ENCODE peak calls at places on chromosomes 3 and 15, in nine cellular contexts. N is GM12865, A is ovary, D is progenitor cell of endocrine pancreas, Z is fibroblast of the aortic adventitia, K is left lung, W is MCF 10A, P is lower lobe of right lung, X is Panc1. I is an unnamed sample.

GRCh38 chr3:120487079-120487693 is 36.4 kb upstream of the FSTL1 start:
- DNase-seq in W (no peak), A (no peak), D (no peak), N (no peak), X (no peak), Z (peak; percentile 95), K (no peak), P (no peak), I (no peak)

GRCh38 chr3:119294402-119294888 is 262 bp downstream of the ARHGAP31 start:
- DNase-seq in Z (no peak), W (peak; percentile 51), K (peak; percentile 82), X (no peak), D (no peak), N (peak; percentile 86), A (peak; percentile 64), P (peak; percentile 86), I (peak; percentile 79)

GRCh38 chr3:53571264-53571663 is 76.9 kb downstream of the CACNA1D start:
- DNase-seq in N (no peak), X (no peak), Z (no peak), A (no peak), W (peak; percentile 49), K (peak; percentile 69), D (no peak), P (no peak), I (no peak)

GRCh38 chr3:43465109-43465508 is 156.7 kb downstream of the ANO10 start:
- DNase-seq in P (no peak), K (no peak), Z (no peak), D (no peak), W (no peak), X (peak; percentile 15), A (no peak), N (no peak), I (no peak)

GRCh38 chr3:194314669-194315068 is 36.5 kb downstream of the CPN2 start:
- DNase-seq in W (no peak), X (no peak), P (no peak), K (no peak), N (no peak), A (peak; percentile 54), Z (no peak), D (no peak), I (no peak)

GRCh38 chr15:78929536-78930264 is 15.1 kb downstream of the CTSH start:
- DNase-seq in D (no peak), W (no peak), K (no peak), A (peak; percentile 31), N (no peak), X (no peak), P (no peak), Z (no peak), I (no peak)

GRCh38 chr15:28093761-28094535 is 5.2 kb downstream of the OCA2 start:
- DNase-seq in P (no peak), D (no peak), X (no peak), A (no peak), W (no peak), N (no peak), Z (no peak), K (no peak), I (no peak)

GRCh38 chr3:185152433-185153169 is at the start of gene C3orf70:
- DNase-seq in D (peak; percentile 35), P (peak; percentile 61), Z (peak; percentile 25), W (peak; percentile 12), K (no peak), X (no peak), N (peak; percentile 43), A (peak; percentile 86), I (no peak)

GRCh38 chr3:149605902-149606301 is 51.9 kb downstream of the WWTR1 start:
- DNase-seq in K (no peak), P (no peak), A (no peak), X (no peak), Z (peak; percentile 63), N (no peak), D (no peak), W (no peak), I (no peak)

GRCh38 chr15:98863983-98864382 is 143.6 kb downstream of the PGPEP1L start:
- DNase-seq in A (no peak), X (no peak), Z (no peak), W (no peak), P (no peak), D (no peak), K (no peak), N (no peak), I (no peak)

GRCh38 chr3:51819709-51820406 is 40.8 kb upstream of the IQCF6 start:
- DNase-seq in P (no peak), W (peak; percentile 9), Z (no peak), K (no peak), D (peak; percentile 18), A (no peak), X (no peak), N (peak; percentile 35), I (no peak)
- TF ChIP-seq CTCF in P (no peak), W (peak; percentile 6), Z (no peak), K (no peak), D (peak; percentile 53), A (no peak), X (peak; percentile 57), N (peak; percentile 51), I (peak; percentile 37)

GRCh38 chr3:50238549-50239026 is 2.6 kb downstream of the GNAI2 start:
- DNase-seq in N (no peak), A (peak; percentile 67), W (peak; percentile 85), Z (peak; percentile 44), P (peak; percentile 92), K (peak; percentile 88), X (no peak), D (no peak), I (peak; percentile 69)
- TF ChIP-seq CTCF in N (no peak), A (no peak), W (no peak), Z (peak; percentile 16), P (no peak), K (no peak), X (no peak), D (no peak), I (no peak)

GRCh38 chr3:5095879-5096278 is 26.2 kb upstream of the ARL8B start:
- DNase-seq in K (peak; percentile 38), N (no peak), A (peak; percentile 81), X (no peak), D (peak; percentile 49), P (no peak), Z (peak; percentile 2), W (no peak), I (no peak)
- TF ChIP-seq CTCF in K (no peak), N (no peak), A (no peak), X (no peak), D (peak; percentile 52), P (no peak), Z (no peak), W (no peak), I (no peak)

GRCh38 chr15:24039683-24040082 is 352.6 kb upstream of the NDN start:
- DNase-seq in A (no peak), X (no peak), P (no peak), N (no peak), D (no peak), W (no peak), K (no peak), Z (no peak), I (no peak)
- TF ChIP-seq CTCF in A (no peak), X (peak; percentile 14), P (no peak), N (no peak), D (peak; percentile 31), W (no peak), K (no peak), Z (no peak), I (no peak)

DNA sequence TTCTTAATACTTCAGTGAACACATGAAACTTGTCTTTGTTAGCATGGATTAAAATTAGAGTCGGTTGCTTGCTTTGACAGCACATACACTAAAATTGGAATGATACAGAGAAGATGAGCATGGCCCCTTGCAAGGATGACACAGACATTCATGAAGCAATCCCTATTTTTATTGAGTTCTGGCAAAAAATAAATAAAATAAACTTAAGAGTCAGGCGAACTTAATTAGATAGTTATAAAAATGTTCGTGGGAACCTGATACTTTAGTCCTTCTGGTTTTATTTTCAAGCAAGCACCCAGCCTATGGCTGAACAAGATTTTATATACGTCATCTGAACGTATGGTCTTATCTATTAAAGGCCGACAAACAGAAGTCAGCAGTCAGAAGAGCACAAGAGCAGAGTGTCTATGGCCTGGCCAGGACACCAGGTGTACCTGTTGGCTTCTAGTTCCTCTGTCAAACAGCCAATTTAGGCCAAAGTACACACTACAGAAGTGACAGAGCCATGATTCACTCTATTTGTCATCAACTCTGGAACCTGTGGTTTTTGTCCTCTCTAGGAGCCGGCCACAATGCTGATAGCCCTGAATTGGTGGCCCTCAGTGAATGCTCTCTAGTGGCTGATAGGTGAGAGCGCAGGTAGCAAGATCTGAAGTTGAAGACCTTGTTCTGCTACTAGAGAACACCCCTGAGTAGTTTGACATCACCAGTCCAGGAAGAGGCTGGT is 64.3 kb downstream of the LEO1 start:
- DNase-seq in D (no peak), X (peak; percentile 84), W (peak; percentile 71), P (no peak), Z (no peak), K (peak; percentile 63), N (no peak), A (no peak), I (no peak)
- TF ChIP-seq CTCF in D (peak; percentile 28), X (peak; percentile 53), W (peak; percentile 13), P (no peak), Z (no peak), K (no peak), N (no peak), A (no peak), I (no peak)

GRCh38 chr3:129371041-129371826 is 57.2 kb downstream of the EFCAB12 start:
- DNase-seq in K (no peak), Z (no peak), D (no peak), X (no peak), N (no peak), P (no peak), A (no peak), W (no peak), I (no peak)

GRCh38 chr3:129377615-129378014 is 50.8 kb downstream of the EFCAB12 start:
- DNase-seq in N (no peak), A (no peak), Z (no peak), X (no peak), P (no peak), W (no peak), K (no peak), D (no peak), I (no peak)

GRCh38 chr3:129379582-129380358 is 48.7 kb downstream of the EFCAB12 start:
- DNase-seq in N (no peak), D (no peak), W (no peak), Z (no peak), A (no peak), X (no peak), P (no peak), K (no peak), I (no peak)

GRCh38 chr3:129378949-129379348 is 49.5 kb downstream of the EFCAB12 start:
- DNase-seq in A (no peak), D (no peak), Z (no peak), K (no peak), W (no peak), X (no peak), P (no peak), N (no peak), I (no peak)

DNA sequence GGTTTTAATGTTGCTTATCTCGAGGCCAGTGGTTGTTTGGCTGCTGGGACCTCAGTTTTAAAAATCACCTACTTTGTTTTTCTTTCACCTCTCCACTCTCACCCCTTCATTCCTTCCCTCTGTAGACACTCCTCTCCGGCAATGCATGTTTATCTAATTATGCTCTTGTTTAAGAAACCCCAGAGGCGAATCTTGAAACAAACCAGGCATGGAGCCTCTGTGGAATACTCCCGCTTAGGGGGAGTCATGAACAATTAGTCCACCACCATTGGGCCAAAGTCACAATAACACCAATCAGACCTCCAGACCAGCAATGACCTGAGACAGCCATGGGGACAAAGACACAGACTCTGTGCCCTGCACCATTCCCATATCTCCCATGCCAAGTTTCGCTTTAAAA is 53.3 kb downstream of the EFCAB12 start:
- DNase-seq in X (no peak), D (no peak), W (no peak), K (no peak), P (no peak), Z (no peak), A (no peak), N (no peak), I (no peak)
- TF ChIP-seq CTCF in X (no peak), D (no peak), W (no peak), K (no peak), P (no peak), Z (no peak), A (no peak), N (no peak), I (no peak)

I was measured in CD14-positive monocyte.